ENCODE peak calls at places on chromosomes 2 and 18, in four cellular contexts. H is PC-3; Y is RWPE2; X is effector memory CD4-positive, alpha-beta T cell. F is an unnamed sample.

GRCh38 chr2:12796617-12797016 is 79.9 kb downstream of the TRIB2 start:
- DNase-seq in H (no peak), Y (no peak), X (no peak), F (peak)

GRCh38 chr18:12990128-12990485 is 1.1 kb upstream of the CEP192 start:
- DNase-seq in H (no peak), Y (no peak), X (no peak), F (no peak)

GRCh38 chr18:79644006-79644665 is 35.5 kb upstream of the CTDP1 start:
- DNase-seq in H (peak), Y (no peak), X (peak), F (peak)

GRCh38 chr2:64204006-64204632 is 59.9 kb upstream of the PELI1 start:
- DNase-seq in H (no peak), Y (no peak), X (peak), F (no peak)

GRCh38 chr2:232219932-232220331 is 158.6 kb upstream of the ALPP start:
- DNase-seq in H (no peak), Y (no peak), X (no peak), F (no peak)

GRCh38 chr2:160010361-160011145 is 51.9 kb downstream of the PLA2R1 start:
- DNase-seq in H (no peak), Y (no peak), X (no peak), F (no peak)

GRCh38 chr18:62522178-62522509 is 681 bp upstream of the ZCCHC2 start:
- DNase-seq in H (peak), Y (no peak), X (no peak), F (no peak)

GRCh38 chr2:50948691-50949090 is 83.2 kb downstream of the NRXN1 start:
- DNase-seq in H (no peak), Y (no peak), X (no peak), F (no peak)

GRCh38 chr2:159157361-159158045 is 129.0 kb downstream of the WDSUB1 start:
- DNase-seq in H (no peak), Y (no peak), X (no peak), F (no peak)

GRCh38 chr2:226903179-226903578 is 67.3 kb downstream of the RHBDD1 start:
- DNase-seq in H (peak), Y (no peak), X (no peak), F (no peak)

GRCh38 chr2:39373403-39373802 is 63.7 kb downstream of the MAP4K3 start:
- DNase-seq in H (no peak), Y (no peak), X (no peak), F (no peak)

GRCh38 chr2:166127217-166128155 is at the start of gene SCN1A:
- DNase-seq in H (peak), Y (no peak), X (no peak), F (no peak)

GRCh38 chr2:121475811-121476571 is 54.7 kb upstream of the RNU4ATAC start:
- DNase-seq in H (peak), Y (no peak), X (no peak), F (no peak)

GRCh38 chr2:36706021-36706328 is 9.5 kb downstream of the VIT start:
- DNase-seq in H (no peak), Y (no peak), X (no peak), F (no peak)

GRCh38 chr2:96856776-96857673 is 791 bp downstream of the ANKRD39 start:
- DNase-seq in H (peak), Y (no peak), X (no peak), F (no peak)

GRCh38 chr2:131431336-131431735 is 44.6 kb upstream of the TUBA3D start:
- DNase-seq in H (peak), Y (no peak), X (no peak), F (no peak)

GRCh38 chr2:158926478-158926948 is 41.9 kb upstream of the TANC1 start:
- DNase-seq in H (peak), Y (no peak), X (no peak), F (no peak)

GRCh38 chr2:16215892-16216554 is 275.7 kb downstream of the MYCN start:
- DNase-seq in H (no peak), Y (no peak), X (no peak), F (no peak)

GRCh38 chr2:54455584-54456525 is at the start of gene SPTBN1:
- DNase-seq in H (peak), Y (peak), X (peak), F (peak)

GRCh38 chr2:112257575-112257974 is 2.7 kb upstream of the ZC3H8 start:
- DNase-seq in H (peak), Y (no peak), X (no peak), F (no peak)

GRCh38 chr18:35024965-35025364 is 16.2 kb upstream of the MAPRE2 start:
- DNase-seq in H (peak), Y (no peak), X (no peak), F (no peak)

GRCh38 chr18:477565-477964 is 22.9 kb downstream of the COLEC12 start:
- DNase-seq in H (peak), Y (no peak), X (peak), F (no peak)

GRCh38 chr2:30026091-30027055 is 105.0 kb upstream of the ALK start:
- DNase-seq in H (peak), Y (peak), X (no peak), F (peak)

GRCh38 chr2:8608411-8608954 is 73.4 kb upstream of the ID2 start:
- DNase-seq in H (no peak), Y (no peak), X (no peak), F (no peak)

GRCh38 chr18:56927795-56928194 is 219.1 kb upstream of the BOD1L2 start:
- DNase-seq in H (no peak), Y (no peak), X (no peak), F (no peak)

GRCh38 chr2:168773719-168774521 is 28.5 kb upstream of the NOSTRIN start:
- DNase-seq in H (peak), Y (no peak), X (no peak), F (no peak)
- H3K27ac ChIP-seq in H (no peak), Y (no peak), X (no peak), F (no peak)

GRCh38 chr2:144477281-144477942 is 42.5 kb downstream of the ZEB2 start:
- DNase-seq in H (no peak), Y (no peak), X (no peak), F (no peak)
- H3K27ac ChIP-seq in H (no peak), Y (no peak), X (no peak), F (peak)

GRCh38 chr2:20625920-20626697 is 24.8 kb downstream of the HS1BP3 start:
- DNase-seq in H (no peak), Y (peak), X (no peak), F (no peak)

GRCh38 chr2:20626698-20627471 is 24.0 kb downstream of the HS1BP3 start:
- DNase-seq in H (no peak), Y (peak), X (no peak), F (no peak)

GRCh38 chr2:20624884-20625485 is 25.9 kb downstream of the HS1BP3 start:
- DNase-seq in H (no peak), Y (peak), X (no peak), F (no peak)

GRCh38 chr2:20624156-20624883 is 26.6 kb downstream of the HS1BP3 start:
- DNase-seq in H (no peak), Y (peak), X (no peak), F (no peak)

GRCh38 chr2:20625491-20625919 is 25.4 kb downstream of the HS1BP3 start:
- DNase-seq in H (no peak), Y (peak), X (no peak), F (no peak)
- H3K27ac ChIP-seq in H (no peak), Y (no peak), X (no peak), F (peak)

GRCh38 chr18:22545091-22545795 is 127.5 kb upstream of the CTAGE1 start:
- DNase-seq in H (no peak), Y (no peak), X (no peak), F (no peak)
- H3K27ac ChIP-seq in H (no peak), Y (no peak), X (no peak), F (no peak)

DNA sequence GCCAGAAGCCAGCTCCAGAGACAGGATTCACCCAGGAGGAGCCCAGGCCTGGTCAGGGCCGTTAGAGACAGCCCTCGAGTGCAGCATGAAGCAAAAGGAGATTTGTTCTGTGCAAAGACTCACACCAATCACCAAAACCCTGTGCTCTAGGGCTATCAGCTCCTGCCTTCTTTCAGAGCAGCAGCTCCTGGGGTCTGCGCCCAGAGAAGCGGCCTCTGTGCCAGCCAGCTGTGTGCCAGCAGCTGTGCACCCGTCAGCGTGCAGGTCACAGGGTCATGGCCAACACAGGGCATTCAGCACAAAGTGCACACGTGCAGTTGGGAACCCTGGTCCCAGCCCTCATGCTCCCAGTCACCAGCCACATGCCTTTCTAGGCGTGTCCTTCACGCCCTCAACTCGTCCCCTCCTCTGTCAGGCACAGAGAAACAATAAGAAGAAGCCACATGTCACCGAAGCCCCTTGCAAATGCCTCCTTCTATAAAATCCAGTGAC is 49.3 kb downstream of the ZNF516 start:
- DNase-seq in H (no peak), Y (no peak), X (no peak), F (no peak)
- H3K27ac ChIP-seq in H (peak), Y (peak), X (no peak), F (no peak)

GRCh38 chr2:43423941-43424261 is 171.9 kb downstream of the THADA start:
- DNase-seq in H (no peak), Y (no peak), X (no peak), F (no peak)

GRCh38 chr2:43420310-43420903 is 175.4 kb downstream of the THADA start:
- DNase-seq in H (no peak), Y (no peak), X (no peak), F (no peak)

GRCh38 chr2:43418673-43419072 is 177.2 kb downstream of the THADA start:
- DNase-seq in H (no peak), Y (no peak), X (no peak), F (no peak)

GRCh38 chr2:43419886-43420285 is 176.0 kb downstream of the THADA start:
- DNase-seq in H (no peak), Y (no peak), X (no peak), F (no peak)

GRCh38 chr2:43421194-43421593 is 174.6 kb downstream of the THADA start:
- DNase-seq in H (peak), Y (no peak), X (no peak), F (no peak)
- H3K27ac ChIP-seq in H (no peak), Y (peak), X (no peak), F (no peak)

GRCh38 chr2:72982219-72982618 is 64.9 kb downstream of the EMX1 start:
- DNase-seq in H (peak), Y (peak), X (no peak), F (no peak)
- H3K27ac ChIP-seq in H (no peak), Y (no peak), X (no peak), F (no peak)

F was measured in caudate nucleus.